ENCODE peak calls at places on chromosome 13, in seven cellular contexts. J, Z, M, C, I, T and A are unnamed samples.
A peak's percentile ranks its signal among the peaks of the same experiment; 100 is the strongest.

GRCh38 chr13:112992931-112993700 is 24.1 kb downstream of the MCF2L start:
- DNase-seq in J (no peak), Z (no peak), M (peak; percentile 61), C (no peak), I (no peak), T (no peak), A (no peak)

GRCh38 chr13:29771247-29771646 is 79.2 kb downstream of the UBL3 start:
- DNase-seq in J (no peak), Z (no peak), M (no peak), C (no peak), I (no peak), T (no peak), A (no peak)

GRCh38 chr13:77113496-77113895 is 86.5 kb upstream of the FBXL3 start:
- DNase-seq in J (no peak), Z (no peak), M (no peak), C (no peak), I (no peak), T (no peak), A (no peak)

GRCh38 chr13:49303533-49304252 is 56.0 kb downstream of the CDADC1 start:
- DNase-seq in J (no peak), Z (no peak), M (no peak), C (no peak), I (no peak), T (peak; percentile 35), A (no peak)

GRCh38 chr13:113420833-113421600 is 32.3 kb downstream of the ADPRHL1 start:
- DNase-seq in J (no peak), Z (no peak), M (peak; percentile 76), C (no peak), I (no peak), T (no peak), A (no peak)

GRCh38 chr13:109684836-109685602 is 101.4 kb downstream of the IRS2 start:
- DNase-seq in J (no peak), Z (no peak), M (no peak), C (no peak), I (no peak), T (peak; percentile 30), A (peak; percentile 53)

GRCh38 chr13:110232146-110232545 is 74.8 kb downstream of the COL4A1 start:
- DNase-seq in J (no peak), Z (no peak), M (no peak), C (no peak), I (no peak), T (no peak), A (peak; percentile 27)

GRCh38 chr13:20960663-20961309 is 58.2 kb upstream of the XPO4 start:
- DNase-seq in J (no peak), Z (no peak), M (no peak), C (no peak), I (no peak), T (no peak), A (no peak)

GRCh38 chr13:48560657-48561337 is 27.9 kb upstream of the RCBTB2 start:
- DNase-seq in J (no peak), Z (no peak), M (no peak), C (no peak), I (no peak), T (no peak), A (no peak)

GRCh38 chr13:92806215-92806614 is 420.4 kb upstream of the GPC6 start:
- DNase-seq in J (no peak), Z (no peak), M (no peak), C (no peak), I (no peak), T (no peak), A (no peak)

GRCh38 chr13:90365130-90365529 is 982.4 kb upstream of the MIR17HG start:
- DNase-seq in J (no peak), Z (no peak), M (no peak), C (no peak), I (no peak), T (no peak), A (no peak)

GRCh38 chr13:37306778-37307544 is 201.5 kb upstream of the CSNK1A1L start:
- DNase-seq in J (no peak), Z (no peak), M (no peak), C (no peak), I (no peak), T (no peak), A (no peak)

GRCh38 chr13:52797176-52797575 is 51.3 kb downstream of the PCDH8 start:
- DNase-seq in J (no peak), Z (no peak), M (no peak), C (no peak), I (no peak), T (no peak), A (no peak)

GRCh38 chr13:43472344-43472743 is 314.4 kb downstream of the ENOX1 start:
- DNase-seq in J (no peak), Z (no peak), M (no peak), C (no peak), I (no peak), T (no peak), A (no peak)

GRCh38 chr13:44506719-44507118 is 69.4 kb downstream of the TSC22D1 start:
- DNase-seq in J (no peak), Z (no peak), M (no peak), C (no peak), I (no peak), T (no peak), A (no peak)

GRCh38 chr13:32528358-32528757 is 10.2 kb downstream of the N4BP2L2 start:
- DNase-seq in J (no peak), Z (no peak), M (no peak), C (no peak), I (no peak), T (no peak), A (no peak)

GRCh38 chr13:49370390-49370789 is 73.5 kb downstream of the CAB39L start:
- DNase-seq in J (no peak), Z (no peak), M (no peak), C (no peak), I (no peak), T (no peak), A (no peak)

GRCh38 chr13:48201044-48201443 is 32.0 kb upstream of the ITM2B start:
- DNase-seq in J (no peak), Z (no peak), M (no peak), C (no peak), I (no peak), T (no peak), A (no peak)

GRCh38 chr13:52187029-52187423 is 27.6 kb upstream of the NEK3 start:
- DNase-seq in J (no peak), Z (no peak), M (no peak), C (no peak), I (no peak), T (no peak), A (no peak)